ENCODE peak calls at places on chromosomes 7 and 10, in seven cellular contexts. One of them, this sample, is unnamed.

GRCh38 chr7:30904566-30904965 is 7.1 kb upstream of the AQP1 start:
- DNase-seq in OCI-LY7: no peak
- DNase-seq in activated T-helper 9 cell treated with anti-CD3 and anti-CD28 coated beads, Interleukin-2, amount 50 U/mL, for 16 hours: no peak
- DNase-seq in coronary artery: no peak
- DNase-seq in psoas muscle: no peak
- DNase-seq in aorta: no peak
- DNase-seq in T-helper 2 cell: no peak
- DNase-seq in this sample: no peak

GRCh38 chr10:6040205-6040604 is 22.0 kb downstream of the IL2RA start:
- DNase-seq in coronary artery: no peak
- DNase-seq in activated T-helper 9 cell treated with anti-CD3 and anti-CD28 coated beads, Interleukin-2, amount 50 U/mL, for 16 hours: no peak
- DNase-seq in aorta: no peak
- DNase-seq in psoas muscle: no peak
- DNase-seq in OCI-LY7: peak
- DNase-seq in T-helper 2 cell: no peak
- DNase-seq in this sample: no peak

GRCh38 chr7:43872401-43873165 is 3.3 kb upstream of the MRPS24 start:
- DNase-seq in activated T-helper 9 cell treated with anti-CD3 and anti-CD28 coated beads, Interleukin-2, amount 50 U/mL, for 16 hours: no peak
- DNase-seq in coronary artery: peak
- DNase-seq in psoas muscle: peak
- DNase-seq in aorta: peak
- DNase-seq in OCI-LY7: no peak
- DNase-seq in T-helper 2 cell: no peak
- DNase-seq in this sample: peak

GRCh38 chr7:43588477-43589132 is 5.7 kb downstream of the STK17A start:
- DNase-seq in aorta: no peak
- DNase-seq in activated T-helper 9 cell treated with anti-CD3 and anti-CD28 coated beads, Interleukin-2, amount 50 U/mL, for 16 hours: no peak
- DNase-seq in coronary artery: no peak
- DNase-seq in psoas muscle: no peak
- DNase-seq in OCI-LY7: no peak
- DNase-seq in T-helper 2 cell: no peak
- DNase-seq in this sample: no peak

GRCh38 chr10:28774051-28774995 is 97.0 kb downstream of the BAMBI start:
- DNase-seq in coronary artery: no peak
- DNase-seq in psoas muscle: no peak
- DNase-seq in T-helper 2 cell: no peak
- DNase-seq in OCI-LY7: no peak
- DNase-seq in aorta: no peak
- DNase-seq in activated T-helper 9 cell treated with anti-CD3 and anti-CD28 coated beads, Interleukin-2, amount 50 U/mL, for 16 hours: no peak
- DNase-seq in this sample: no peak

GRCh38 chr7:150351587-150352194 is 10.3 kb upstream of the RARRES2 start:
- DNase-seq in aorta: no peak
- DNase-seq in coronary artery: no peak
- DNase-seq in activated T-helper 9 cell treated with anti-CD3 and anti-CD28 coated beads, Interleukin-2, amount 50 U/mL, for 16 hours: no peak
- DNase-seq in T-helper 2 cell: no peak
- DNase-seq in psoas muscle: no peak
- DNase-seq in OCI-LY7: no peak
- DNase-seq in this sample: no peak

GRCh38 chr10:86363184-86363832 is 3.3 kb downstream of the GRID1 start:
- DNase-seq in OCI-LY7: no peak
- DNase-seq in coronary artery: peak
- DNase-seq in aorta: peak
- DNase-seq in activated T-helper 9 cell treated with anti-CD3 and anti-CD28 coated beads, Interleukin-2, amount 50 U/mL, for 16 hours: no peak
- DNase-seq in psoas muscle: peak
- DNase-seq in T-helper 2 cell: no peak
- DNase-seq in this sample: no peak

GRCh38 chr10:105743343-105744056 is 1102.4 kb downstream of the SORCS3 start:
- DNase-seq in psoas muscle: no peak
- DNase-seq in activated T-helper 9 cell treated with anti-CD3 and anti-CD28 coated beads, Interleukin-2, amount 50 U/mL, for 16 hours: no peak
- DNase-seq in aorta: no peak
- DNase-seq in coronary artery: no peak
- DNase-seq in OCI-LY7: no peak
- DNase-seq in T-helper 2 cell: no peak
- DNase-seq in this sample: no peak

GRCh38 chr7:135877799-135878198 is 99.4 kb downstream of the MTPN start:
- DNase-seq in aorta: no peak
- DNase-seq in psoas muscle: no peak
- DNase-seq in OCI-LY7: no peak
- DNase-seq in coronary artery: no peak
- DNase-seq in activated T-helper 9 cell treated with anti-CD3 and anti-CD28 coated beads, Interleukin-2, amount 50 U/mL, for 16 hours: no peak
- DNase-seq in T-helper 2 cell: no peak
- DNase-seq in this sample: peak

GRCh38 chr7:29988391-29989256 is 977 bp downstream of the SCRN1 start:
- DNase-seq in activated T-helper 9 cell treated with anti-CD3 and anti-CD28 coated beads, Interleukin-2, amount 50 U/mL, for 16 hours: peak
- DNase-seq in OCI-LY7: peak
- DNase-seq in aorta: peak
- DNase-seq in psoas muscle: peak
- DNase-seq in T-helper 2 cell: no peak
- DNase-seq in coronary artery: peak
- DNase-seq in this sample: peak

GRCh38 chr10:101617102-101617823 is 29.1 kb downstream of the DPCD start:
- DNase-seq in activated T-helper 9 cell treated with anti-CD3 and anti-CD28 coated beads, Interleukin-2, amount 50 U/mL, for 16 hours: no peak
- DNase-seq in aorta: no peak
- DNase-seq in coronary artery: peak
- DNase-seq in OCI-LY7: peak
- DNase-seq in T-helper 2 cell: no peak
- DNase-seq in psoas muscle: no peak
- DNase-seq in this sample: no peak

GRCh38 chr7:29281782-29282541 is 87.4 kb downstream of the CHN2 start:
- DNase-seq in coronary artery: no peak
- DNase-seq in aorta: peak
- DNase-seq in OCI-LY7: no peak
- DNase-seq in psoas muscle: no peak
- DNase-seq in T-helper 2 cell: no peak
- DNase-seq in activated T-helper 9 cell treated with anti-CD3 and anti-CD28 coated beads, Interleukin-2, amount 50 U/mL, for 16 hours: no peak
- DNase-seq in this sample: peak

GRCh38 chr7:1738956-1739355 is 68.9 kb downstream of the ELFN1 start:
- DNase-seq in coronary artery: no peak
- DNase-seq in aorta: no peak
- DNase-seq in T-helper 2 cell: no peak
- DNase-seq in activated T-helper 9 cell treated with anti-CD3 and anti-CD28 coated beads, Interleukin-2, amount 50 U/mL, for 16 hours: no peak
- DNase-seq in OCI-LY7: no peak
- DNase-seq in psoas muscle: no peak
- DNase-seq in this sample: no peak

GRCh38 chr7:40922316-40922670 is 780.6 kb downstream of the INHBA start:
- DNase-seq in coronary artery: no peak
- DNase-seq in activated T-helper 9 cell treated with anti-CD3 and anti-CD28 coated beads, Interleukin-2, amount 50 U/mL, for 16 hours: no peak
- DNase-seq in OCI-LY7: no peak
- DNase-seq in T-helper 2 cell: no peak
- DNase-seq in psoas muscle: no peak
- DNase-seq in aorta: no peak
- DNase-seq in this sample: peak

GRCh38 chr10:66259836-66260235 is 666.0 kb upstream of the LRRTM3 start:
- DNase-seq in T-helper 2 cell: no peak
- DNase-seq in coronary artery: no peak
- DNase-seq in aorta: no peak
- DNase-seq in psoas muscle: no peak
- DNase-seq in activated T-helper 9 cell treated with anti-CD3 and anti-CD28 coated beads, Interleukin-2, amount 50 U/mL, for 16 hours: no peak
- DNase-seq in OCI-LY7: no peak
- DNase-seq in this sample: no peak

GRCh38 chr7:132430041-132430440 is 146.2 kb downstream of the PLXNA4 start:
- DNase-seq in activated T-helper 9 cell treated with anti-CD3 and anti-CD28 coated beads, Interleukin-2, amount 50 U/mL, for 16 hours: no peak
- DNase-seq in psoas muscle: no peak
- DNase-seq in OCI-LY7: no peak
- DNase-seq in coronary artery: no peak
- DNase-seq in aorta: no peak
- DNase-seq in T-helper 2 cell: no peak
- DNase-seq in this sample: no peak

GRCh38 chr10:103307594-103307993 is 30.7 kb downstream of the INA start:
- DNase-seq in psoas muscle: no peak
- DNase-seq in OCI-LY7: no peak
- DNase-seq in coronary artery: no peak
- DNase-seq in T-helper 2 cell: no peak
- DNase-seq in activated T-helper 9 cell treated with anti-CD3 and anti-CD28 coated beads, Interleukin-2, amount 50 U/mL, for 16 hours: no peak
- DNase-seq in aorta: no peak
- DNase-seq in this sample: no peak

GRCh38 chr7:39741942-39742623 is 118.7 kb downstream of the RALA start:
- DNase-seq in activated T-helper 9 cell treated with anti-CD3 and anti-CD28 coated beads, Interleukin-2, amount 50 U/mL, for 16 hours: no peak
- DNase-seq in OCI-LY7: no peak
- DNase-seq in aorta: peak
- DNase-seq in psoas muscle: no peak
- DNase-seq in coronary artery: no peak
- DNase-seq in T-helper 2 cell: peak
- DNase-seq in this sample: no peak